ENCODE peak calls at places on chromosomes 3 and 15, in nine cellular contexts. R is mesothelial cell of epicardium; N is EL; S is NCI-H1092 treated with DMSO at 0.1 percent for 48 hours; B is HepG2; Y is adrenal gland; C is activated naive CD4-positive, alpha-beta T cell treated with anti-CD3 and anti-CD28 coated beads, Interleukin-2, amount 50 U/mL, for 72 hours; U is NCI-H524 treated with DMSO at 0.1 percent for 48 hours; W is colonic mucosa. D is an unnamed sample.

GRCh38 chr15:101579766-101580165 is 72.4 kb downstream of the TM2D3 start:
- DNase-seq in R (no peak), N (peak), S (no peak), B (no peak), Y (no peak), C (no peak), U (no peak), W (no peak), D (no peak)

GRCh38 chr15:43325039-43325438 is 5.3 kb downstream of the LCMT2 start:
- DNase-seq in R (no peak), N (no peak), S (no peak), B (no peak), Y (no peak), C (no peak), U (no peak), W (no peak), D (no peak)

GRCh38 chr3:141894524-141895176 is 18.2 kb downstream of the ATP1B3 start:
- DNase-seq in R (no peak), N (peak), S (no peak), B (peak), Y (no peak), C (no peak), U (no peak), W (no peak), D (no peak)

GRCh38 chr3:11389570-11390268 is 117.5 kb downstream of the ATG7 start:
- DNase-seq in R (no peak), N (no peak), S (no peak), B (no peak), Y (no peak), C (no peak), U (no peak), W (no peak), D (no peak)

GRCh38 chr3:47016934-47017435 is 37.5 kb downstream of the NBEAL2 start:
- DNase-seq in R (no peak), N (peak), S (no peak), B (no peak), Y (peak), C (peak), U (no peak), W (no peak), D (no peak)

GRCh38 chr3:126537730-126538281 is 13.9 kb downstream of the CHST13 start:
- DNase-seq in R (no peak), N (no peak), S (peak), B (no peak), Y (peak), C (peak), U (peak), W (no peak), D (no peak)

GRCh38 chr3:57512174-57512573 is 32.0 kb downstream of the DNAH12 start:
- DNase-seq in R (no peak), N (peak), S (no peak), B (no peak), Y (no peak), C (no peak), U (no peak), W (no peak), D (no peak)

GRCh38 chr3:107209302-107210060 is 167.8 kb upstream of the CCDC54 start:
- DNase-seq in R (no peak), N (no peak), S (no peak), B (no peak), Y (no peak), C (no peak), U (no peak), W (no peak), D (no peak)

GRCh38 chr15:75232826-75233503 is 25.2 kb upstream of the GOLGA6C start:
- DNase-seq in R (no peak), N (no peak), S (no peak), B (no peak), Y (no peak), C (no peak), U (no peak), W (no peak), D (no peak)

GRCh38 chr15:40906947-40907802 is 12.9 kb downstream of the VPS18 start:
- DNase-seq in R (no peak), N (peak), S (peak), B (no peak), Y (peak), C (peak), U (peak), W (peak), D (peak)

GRCh38 chr15:65762914-65763787 is 28.9 kb downstream of the DENND4A start:
- DNase-seq in R (no peak), N (no peak), S (no peak), B (no peak), Y (no peak), C (no peak), U (no peak), W (no peak), D (no peak)

GRCh38 chr15:40046721-40047412 is 7.9 kb upstream of the SRP14 start:
- DNase-seq in R (no peak), N (peak), S (no peak), B (no peak), Y (peak), C (peak), U (no peak), W (no peak), D (no peak)

GRCh38 chr3:45939341-45939771 is 3.9 kb upstream of the CXCR6 start:
- DNase-seq in R (no peak), N (no peak), S (no peak), B (no peak), Y (no peak), C (peak), U (peak), W (no peak), D (no peak)

GRCh38 chr15:55108448-55108847 is 88.3 kb downstream of the RSL24D1 start:
- DNase-seq in R (no peak), N (no peak), S (no peak), B (no peak), Y (no peak), C (no peak), U (no peak), W (no peak), D (no peak)